ENCODE peak calls at places on chromosome 22, in four cellular contexts. One of them, this sample, is unnamed.

GRCh38 chr22:50082961-50083461 is 2.2 kb downstream of the MLC1 start:
- DNase-seq in lower lobe of right lung: no peak
- DNase-seq in lung: no peak
- DNase-seq in H54: no peak
- DNase-seq in this sample: no peak

GRCh38 chr22:25942126-25942988 is 200.4 kb downstream of the MYO18B start:
- DNase-seq in lung: no peak
- DNase-seq in lower lobe of right lung: no peak
- DNase-seq in H54: no peak
- DNase-seq in this sample: no peak

GRCh38 chr22:46031965-46032851 is 55.2 kb upstream of the WNT7B start:
- DNase-seq in lung: no peak
- DNase-seq in lower lobe of right lung: peak
- DNase-seq in H54: no peak
- DNase-seq in this sample: no peak

GRCh38 chr22:21702094-21702493 is 33.5 kb downstream of the YPEL1 start:
- DNase-seq in lower lobe of right lung: no peak
- DNase-seq in H54: no peak
- DNase-seq in lung: no peak
- DNase-seq in this sample: no peak

GRCh38 chr22:49807780-49808708 is 19.6 kb downstream of the BRD1 start:
- DNase-seq in lung: no peak
- DNase-seq in lower lobe of right lung: peak
- DNase-seq in H54: no peak
- DNase-seq in this sample: no peak

GRCh38 chr22:50084085-50084484 is 1.1 kb downstream of the MLC1 start:
- DNase-seq in lung: no peak
- DNase-seq in H54: no peak
- DNase-seq in lower lobe of right lung: no peak
- DNase-seq in this sample: no peak

GRCh38 chr22:38824587-38824986 is 19.2 kb downstream of the NPTXR start:
- DNase-seq in H54: peak
- DNase-seq in lung: peak
- DNase-seq in lower lobe of right lung: peak
- DNase-seq in this sample: peak

GRCh38 chr22:50719814-50720300 is 18.1 kb upstream of the ACR start:
- DNase-seq in lung: no peak
- DNase-seq in lower lobe of right lung: no peak
- DNase-seq in H54: no peak
- DNase-seq in this sample: no peak

GRCh38 chr22:30054067-30054763 is 26.0 kb upstream of the HORMAD2 start:
- DNase-seq in lung: no peak
- DNase-seq in H54: no peak
- DNase-seq in lower lobe of right lung: no peak
- DNase-seq in this sample: no peak

GRCh38 chr22:37484115-37485005 is 1.8 kb downstream of the MFNG start:
- DNase-seq in lung: peak
- DNase-seq in H54: no peak
- DNase-seq in lower lobe of right lung: peak
- DNase-seq in this sample: no peak

GRCh38 chr22:50329236-50329635 is 2.4 kb upstream of the DENND6B start:
- DNase-seq in lung: no peak
- DNase-seq in lower lobe of right lung: no peak
- DNase-seq in H54: no peak
- DNase-seq in this sample: no peak

GRCh38 chr22:23071163-23072034 is 1.1 kb downstream of the GNAZ start:
- DNase-seq in lower lobe of right lung: peak
- DNase-seq in lung: no peak
- DNase-seq in H54: no peak
- DNase-seq in this sample: no peak

GRCh38 chr22:36056980-36057379 is 28.4 kb upstream of the RBFOX2 start:
- DNase-seq in lung: no peak
- DNase-seq in lower lobe of right lung: no peak
- DNase-seq in H54: no peak
- DNase-seq in this sample: no peak

GRCh38 chr22:28051787-28052356 is 132.8 kb upstream of the PITPNB start:
- DNase-seq in lower lobe of right lung: no peak
- DNase-seq in lung: peak
- DNase-seq in H54: no peak
- DNase-seq in this sample: peak

GRCh38 chr22:44379817-44380560 is 67.2 kb upstream of the SHISAL1 start:
- DNase-seq in lung: no peak
- DNase-seq in H54: no peak
- DNase-seq in lower lobe of right lung: peak
- DNase-seq in this sample: no peak

GRCh38 chr22:19974233-19974861 is 32.7 kb upstream of the TXNRD2 start:
- DNase-seq in lower lobe of right lung: peak
- DNase-seq in H54: peak
- DNase-seq in lung: peak
- DNase-seq in this sample: peak

GRCh38 chr22:44142421-44143116 is 38.2 kb upstream of the PARVG start:
- DNase-seq in H54: no peak
- DNase-seq in lung: no peak
- DNase-seq in lower lobe of right lung: no peak
- DNase-seq in this sample: no peak

GRCh38 chr22:19942071-19942885 is 660 bp upstream of the TXNRD2 start:
- DNase-seq in lung: no peak
- DNase-seq in H54: no peak
- DNase-seq in lower lobe of right lung: peak
- DNase-seq in this sample: no peak

GRCh38 chr22:40753114-40753513 is 66.0 kb downstream of the SLC25A17 start:
- DNase-seq in lower lobe of right lung: no peak
- DNase-seq in lung: no peak
- DNase-seq in H54: no peak
- DNase-seq in this sample: no peak

GRCh38 chr22:23113067-23113846 is 28.5 kb downstream of the RSPH14 start:
- DNase-seq in H54: no peak
- DNase-seq in lower lobe of right lung: no peak
- DNase-seq in lung: no peak
- DNase-seq in this sample: no peak

GRCh38 chr22:33658775-33659174 is 261.5 kb downstream of the LARGE1 start:
- DNase-seq in H54: no peak
- DNase-seq in lung: peak
- DNase-seq in lower lobe of right lung: no peak
- DNase-seq in this sample: no peak

GRCh38 chr22:40436460-40437431 is 66.4 kb downstream of the SGSM3 start:
- DNase-seq in H54: no peak
- DNase-seq in lower lobe of right lung: no peak
- DNase-seq in lung: no peak
- DNase-seq in this sample: no peak

This sample was measured in NCI-H1048.